ENCODE peak calls at places on chromosome 22, in ten cellular contexts. One of them, this sample, is unnamed.

GRCh38 chr22:48179571-48180546 is 1417.4 kb downstream of the TBC1D22A start:
- DNase-seq in CD8-positive, alpha-beta T cell: no peak
- DNase-seq in mammary epithelial cell: no peak
- DNase-seq in HL-60: no peak
- DNase-seq in right atrium auricular region: no peak
- DNase-seq in uterus: no peak
- DNase-seq in astrocyte: no peak
- DNase-seq in dorsolateral prefrontal cortex: peak; percentile 66
- DNase-seq in foreskin keratinocyte: no peak
- DNase-seq in endodermal cell: no peak
- DNase-seq in this sample: no peak

GRCh38 chr22:24460418-24461089 is 33.2 kb downstream of the ADORA2A start:
- DNase-seq in uterus: no peak
- DNase-seq in CD8-positive, alpha-beta T cell: no peak
- DNase-seq in astrocyte: no peak
- DNase-seq in endodermal cell: peak; percentile 69
- DNase-seq in mammary epithelial cell: no peak
- DNase-seq in dorsolateral prefrontal cortex: no peak
- DNase-seq in right atrium auricular region: no peak
- DNase-seq in foreskin keratinocyte: no peak
- DNase-seq in HL-60: no peak
- DNase-seq in this sample: no peak

GRCh38 chr22:24983151-24983550 is 30.6 kb downstream of the KIAA1671 start:
- DNase-seq in HL-60: no peak
- DNase-seq in foreskin keratinocyte: no peak
- DNase-seq in dorsolateral prefrontal cortex: no peak
- DNase-seq in astrocyte: no peak
- DNase-seq in right atrium auricular region: no peak
- DNase-seq in uterus: no peak
- DNase-seq in mammary epithelial cell: no peak
- DNase-seq in endodermal cell: no peak
- DNase-seq in CD8-positive, alpha-beta T cell: no peak
- DNase-seq in this sample: no peak

GRCh38 chr22:28112548-28113043 is 193.5 kb upstream of the PITPNB start:
- DNase-seq in HL-60: no peak
- DNase-seq in astrocyte: peak; percentile 55
- DNase-seq in dorsolateral prefrontal cortex: no peak
- DNase-seq in CD8-positive, alpha-beta T cell: no peak
- DNase-seq in right atrium auricular region: peak; percentile 65
- DNase-seq in uterus: peak; percentile 30
- DNase-seq in foreskin keratinocyte: no peak
- DNase-seq in mammary epithelial cell: no peak
- DNase-seq in endodermal cell: peak; percentile 93
- DNase-seq in this sample: no peak

GRCh38 chr22:46750861-46751260 is 11.6 kb upstream of the TBC1D22A start:
- DNase-seq in foreskin keratinocyte: no peak
- DNase-seq in HL-60: no peak
- DNase-seq in mammary epithelial cell: no peak
- DNase-seq in uterus: no peak
- DNase-seq in CD8-positive, alpha-beta T cell: no peak
- DNase-seq in endodermal cell: no peak
- DNase-seq in astrocyte: no peak
- DNase-seq in dorsolateral prefrontal cortex: no peak
- DNase-seq in right atrium auricular region: no peak
- DNase-seq in this sample: no peak

GRCh38 chr22:43262990-43263644 is 76.2 kb upstream of the TTLL12 start:
- DNase-seq in uterus: no peak
- DNase-seq in astrocyte: peak; percentile 20
- DNase-seq in HL-60: peak; percentile 84
- DNase-seq in endodermal cell: no peak
- DNase-seq in dorsolateral prefrontal cortex: no peak
- DNase-seq in mammary epithelial cell: no peak
- DNase-seq in foreskin keratinocyte: no peak
- DNase-seq in right atrium auricular region: no peak
- DNase-seq in CD8-positive, alpha-beta T cell: peak; percentile 70
- DNase-seq in this sample: peak; percentile 16

GRCh38 chr22:25759825-25760231 is 17.8 kb downstream of the MYO18B start:
- DNase-seq in right atrium auricular region: no peak
- DNase-seq in mammary epithelial cell: peak; percentile 90
- DNase-seq in dorsolateral prefrontal cortex: no peak
- DNase-seq in uterus: no peak
- DNase-seq in astrocyte: peak; percentile 99
- DNase-seq in endodermal cell: no peak
- DNase-seq in foreskin keratinocyte: peak; percentile 97
- DNase-seq in HL-60: no peak
- DNase-seq in CD8-positive, alpha-beta T cell: no peak
- DNase-seq in this sample: no peak

GRCh38 chr22:42688914-42689275 is 31.8 kb downstream of the A4GALT start:
- DNase-seq in astrocyte: no peak
- DNase-seq in HL-60: no peak
- DNase-seq in endodermal cell: peak; percentile 83
- DNase-seq in dorsolateral prefrontal cortex: no peak
- DNase-seq in right atrium auricular region: no peak
- DNase-seq in uterus: no peak
- DNase-seq in foreskin keratinocyte: peak; percentile 26
- DNase-seq in mammary epithelial cell: no peak
- DNase-seq in CD8-positive, alpha-beta T cell: no peak
- DNase-seq in this sample: no peak

DNA sequence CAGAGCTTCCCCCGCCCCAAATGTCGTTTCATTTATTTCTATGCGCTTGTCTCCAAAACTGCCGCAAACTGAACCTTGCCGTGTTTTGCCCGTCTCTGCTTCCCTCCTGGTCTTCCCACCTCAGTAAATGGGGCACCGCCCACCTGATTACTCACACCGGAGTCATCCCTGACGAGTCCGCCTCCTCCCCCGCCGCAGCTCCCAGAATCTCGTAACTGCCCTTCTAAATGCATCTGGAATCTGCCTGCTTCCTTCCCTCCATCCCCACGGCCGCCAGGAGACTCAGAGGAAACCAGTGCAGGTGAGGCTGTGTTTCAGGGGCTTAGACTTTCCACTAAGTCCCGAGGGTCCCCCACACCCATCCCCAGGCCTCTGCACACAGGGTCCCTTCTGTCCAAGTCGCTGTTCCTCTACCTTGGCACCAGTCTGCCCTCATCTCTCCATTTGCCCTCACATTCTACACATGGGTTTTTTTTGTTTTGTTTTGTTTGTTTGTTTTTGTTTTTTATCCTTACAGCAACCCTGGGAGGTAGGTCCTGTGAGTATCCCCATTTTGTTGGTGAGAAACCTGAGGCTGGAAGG is 62.6 kb upstream of the PHF21B start:
- DNase-seq in right atrium auricular region: no peak
- DNase-seq in dorsolateral prefrontal cortex: peak; percentile 86
- DNase-seq in HL-60: no peak
- DNase-seq in uterus: no peak
- DNase-seq in endodermal cell: peak; percentile 95
- DNase-seq in astrocyte: peak; percentile 79
- DNase-seq in mammary epithelial cell: peak; percentile 88
- DNase-seq in CD8-positive, alpha-beta T cell: no peak
- DNase-seq in foreskin keratinocyte: peak; percentile 64
- DNase-seq in this sample: no peak
- H3K27ac ChIP-seq in right atrium auricular region: no peak overlapping the region
- H3K27ac ChIP-seq in dorsolateral prefrontal cortex: no peak overlapping the region
- H3K27ac ChIP-seq in HL-60: no peak overlapping the region
- H3K27ac ChIP-seq in uterus: no peak overlapping the region
- H3K27ac ChIP-seq in endodermal cell: no peak overlapping the region
- H3K27ac ChIP-seq in astrocyte: peak overlapping the region; percentile 15
- H3K27ac ChIP-seq in mammary epithelial cell: peak overlapping the region; percentile 40
- H3K27ac ChIP-seq in CD8-positive, alpha-beta T cell: no peak overlapping the region
- H3K27ac ChIP-seq in foreskin keratinocyte: peak overlapping the region; percentile 61
- H3K27ac ChIP-seq in this sample: no peak overlapping the region

GRCh38 chr22:33652596-33652995 is 267.7 kb downstream of the LARGE1 start:
- DNase-seq in dorsolateral prefrontal cortex: no peak
- DNase-seq in uterus: no peak
- DNase-seq in CD8-positive, alpha-beta T cell: no peak
- DNase-seq in mammary epithelial cell: peak; percentile 38
- DNase-seq in HL-60: no peak
- DNase-seq in right atrium auricular region: no peak
- DNase-seq in endodermal cell: no peak
- DNase-seq in astrocyte: peak; percentile 38
- DNase-seq in foreskin keratinocyte: peak; percentile 37
- DNase-seq in this sample: no peak

GRCh38 chr22:33654173-33654890 is 265.9 kb downstream of the LARGE1 start:
- DNase-seq in uterus: no peak
- DNase-seq in dorsolateral prefrontal cortex: no peak
- DNase-seq in endodermal cell: peak; percentile 52
- DNase-seq in astrocyte: no peak
- DNase-seq in HL-60: no peak
- DNase-seq in right atrium auricular region: no peak
- DNase-seq in mammary epithelial cell: no peak
- DNase-seq in CD8-positive, alpha-beta T cell: no peak
- DNase-seq in foreskin keratinocyte: no peak
- DNase-seq in this sample: no peak

GRCh38 chr22:33650244-33650643 is 270.0 kb downstream of the LARGE1 start:
- DNase-seq in endodermal cell: no peak
- DNase-seq in uterus: no peak
- DNase-seq in foreskin keratinocyte: no peak
- DNase-seq in right atrium auricular region: no peak
- DNase-seq in mammary epithelial cell: no peak
- DNase-seq in dorsolateral prefrontal cortex: no peak
- DNase-seq in CD8-positive, alpha-beta T cell: no peak
- DNase-seq in HL-60: no peak
- DNase-seq in astrocyte: no peak
- DNase-seq in this sample: no peak

GRCh38 chr22:33656808-33657628 is 263.3 kb downstream of the LARGE1 start:
- DNase-seq in right atrium auricular region: no peak
- DNase-seq in uterus: peak; percentile 35
- DNase-seq in CD8-positive, alpha-beta T cell: no peak
- DNase-seq in dorsolateral prefrontal cortex: no peak
- DNase-seq in foreskin keratinocyte: no peak
- DNase-seq in HL-60: no peak
- DNase-seq in astrocyte: no peak
- DNase-seq in endodermal cell: no peak
- DNase-seq in mammary epithelial cell: no peak
- DNase-seq in this sample: no peak

GRCh38 chr22:33653525-33654063 is 266.7 kb downstream of the LARGE1 start:
- DNase-seq in foreskin keratinocyte: no peak
- DNase-seq in right atrium auricular region: no peak
- DNase-seq in mammary epithelial cell: no peak
- DNase-seq in uterus: no peak
- DNase-seq in astrocyte: no peak
- DNase-seq in CD8-positive, alpha-beta T cell: no peak
- DNase-seq in HL-60: no peak
- DNase-seq in dorsolateral prefrontal cortex: no peak
- DNase-seq in endodermal cell: no peak
- DNase-seq in this sample: no peak
- TF ChIP-seq CTCF in foreskin keratinocyte: no peak
- TF ChIP-seq CTCF in right atrium auricular region: no peak
- TF ChIP-seq CTCF in mammary epithelial cell: no peak
- TF ChIP-seq CTCF in uterus: no peak
- TF ChIP-seq CTCF in astrocyte: no peak
- TF ChIP-seq CTCF in CD8-positive, alpha-beta T cell: no peak
- TF ChIP-seq CTCF in HL-60: no peak
- TF ChIP-seq CTCF in dorsolateral prefrontal cortex: no peak
- TF ChIP-seq CTCF in endodermal cell: peak; percentile 24
- TF ChIP-seq CTCF in this sample: no peak

DNA sequence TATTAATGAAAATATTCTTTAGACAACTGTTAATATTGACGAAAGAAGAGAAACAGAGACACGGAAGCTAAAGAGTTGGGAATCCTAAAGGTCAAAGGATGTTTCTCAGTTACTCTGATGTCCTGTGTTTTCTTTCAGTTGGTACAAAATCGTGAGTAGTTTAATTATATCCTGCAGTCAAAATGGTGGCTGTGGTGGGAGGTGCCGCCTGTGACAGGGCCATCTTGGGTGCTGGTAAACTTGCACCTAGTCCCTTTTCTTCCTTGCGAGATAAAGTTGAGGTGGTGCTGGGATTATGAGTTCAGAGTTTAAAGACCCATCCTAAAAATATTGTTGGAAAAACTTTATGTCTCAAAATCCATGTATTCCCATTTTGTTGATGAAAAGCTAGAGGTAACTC is 2.2 kb downstream of the CECR2 start:
- DNase-seq in astrocyte: no peak
- DNase-seq in mammary epithelial cell: no peak
- DNase-seq in endodermal cell: no peak
- DNase-seq in HL-60: no peak
- DNase-seq in CD8-positive, alpha-beta T cell: no peak
- DNase-seq in foreskin keratinocyte: no peak
- DNase-seq in uterus: no peak
- DNase-seq in dorsolateral prefrontal cortex: no peak
- DNase-seq in right atrium auricular region: no peak
- DNase-seq in this sample: no peak
- H3K27me3 ChIP-seq in astrocyte: peaks cover 44% of the 10 kb centered on the region
- H3K27me3 ChIP-seq in mammary epithelial cell: peaks cover 24% of the 10 kb centered on the region
- H3K27me3 ChIP-seq in endodermal cell: no peaks in the 10 kb centered on the region
- H3K27me3 ChIP-seq in HL-60: peaks cover 53% of the 10 kb centered on the region
- H3K27me3 ChIP-seq in CD8-positive, alpha-beta T cell: peaks cover 33% of the 10 kb centered on the region
- H3K27me3 ChIP-seq in foreskin keratinocyte: peaks cover 82% of the 10 kb centered on the region
- H3K27me3 ChIP-seq in uterus: peaks cover 25% of the 10 kb centered on the region
- H3K27me3 ChIP-seq in dorsolateral prefrontal cortex: peaks cover 14% of the 10 kb centered on the region
- H3K27me3 ChIP-seq in right atrium auricular region: no peaks in the 10 kb centered on the region
- H3K27me3 ChIP-seq in this sample: peaks cover 65% of the 10 kb centered on the region

DNA sequence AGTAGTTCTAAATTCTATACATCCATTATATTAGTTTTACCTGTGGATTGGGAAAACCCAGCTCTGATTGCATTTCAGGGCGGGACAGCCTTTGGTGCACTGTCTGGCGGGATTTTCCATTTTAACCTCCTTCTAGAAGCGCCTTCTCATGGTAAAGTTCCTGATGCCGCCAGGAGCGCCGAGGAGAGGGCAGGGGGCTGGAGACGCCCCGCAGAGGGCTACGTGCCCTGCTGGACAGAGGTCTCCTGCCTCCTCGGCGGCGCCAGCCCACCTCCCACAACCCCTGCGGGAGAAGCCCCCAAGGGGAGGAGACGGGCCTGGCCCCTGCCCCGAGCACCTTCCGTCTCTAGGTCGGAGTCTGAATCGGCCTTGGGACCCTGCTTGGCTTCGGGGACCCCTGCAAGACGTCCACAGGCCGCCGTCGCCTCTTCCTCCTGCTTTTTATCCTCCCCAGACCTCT is 1.2 kb upstream of the P2RX6 start:
- DNase-seq in mammary epithelial cell: no peak
- DNase-seq in HL-60: no peak
- DNase-seq in foreskin keratinocyte: no peak
- DNase-seq in endodermal cell: no peak
- DNase-seq in astrocyte: no peak
- DNase-seq in dorsolateral prefrontal cortex: no peak
- DNase-seq in uterus: no peak
- DNase-seq in CD8-positive, alpha-beta T cell: no peak
- DNase-seq in right atrium auricular region: no peak
- DNase-seq in this sample: no peak
- H3K27ac ChIP-seq in mammary epithelial cell: peak overlapping the region; percentile 55
- H3K27ac ChIP-seq in HL-60: no peak overlapping the region
- H3K27ac ChIP-seq in foreskin keratinocyte: no peak overlapping the region
- H3K27ac ChIP-seq in endodermal cell: peak overlapping the region; percentile 90
- H3K27ac ChIP-seq in astrocyte: peak overlapping the region; percentile 10
- H3K27ac ChIP-seq in dorsolateral prefrontal cortex: peak overlapping the region; percentile 73
- H3K27ac ChIP-seq in uterus: peak overlapping the region; percentile 16
- H3K27ac ChIP-seq in CD8-positive, alpha-beta T cell: peak overlapping the region; percentile 66
- H3K27ac ChIP-seq in right atrium auricular region: peak overlapping the region; percentile 62
- H3K27ac ChIP-seq in this sample: peak overlapping the region; percentile 27

GRCh38 chr22:39601180-39601535 is 30.6 kb downstream of the CACNA1I start:
- DNase-seq in foreskin keratinocyte: no peak
- DNase-seq in mammary epithelial cell: no peak
- DNase-seq in right atrium auricular region: no peak
- DNase-seq in CD8-positive, alpha-beta T cell: no peak
- DNase-seq in HL-60: no peak
- DNase-seq in uterus: no peak
- DNase-seq in astrocyte: no peak
- DNase-seq in endodermal cell: no peak
- DNase-seq in dorsolateral prefrontal cortex: no peak
- DNase-seq in this sample: no peak
- TF ChIP-seq CTCF in foreskin keratinocyte: no peak
- TF ChIP-seq CTCF in mammary epithelial cell: no peak
- TF ChIP-seq CTCF in right atrium auricular region: no peak
- TF ChIP-seq CTCF in CD8-positive, alpha-beta T cell: no peak
- TF ChIP-seq CTCF in HL-60: no peak
- TF ChIP-seq CTCF in uterus: no peak
- TF ChIP-seq CTCF in astrocyte: no peak
- TF ChIP-seq CTCF in endodermal cell: no peak
- TF ChIP-seq CTCF in dorsolateral prefrontal cortex: no peak
- TF ChIP-seq CTCF in this sample: no peak

GRCh38 chr22:39661842-39662676 is 91.5 kb downstream of the CACNA1I start:
- DNase-seq in mammary epithelial cell: peak; percentile 25
- DNase-seq in astrocyte: no peak
- DNase-seq in CD8-positive, alpha-beta T cell: peak; percentile 87
- DNase-seq in uterus: peak; percentile 25
- DNase-seq in right atrium auricular region: no peak
- DNase-seq in HL-60: no peak
- DNase-seq in endodermal cell: peak; percentile 98
- DNase-seq in dorsolateral prefrontal cortex: no peak
- DNase-seq in foreskin keratinocyte: no peak
- DNase-seq in this sample: peak; percentile 79
- H3K27me3 ChIP-seq in mammary epithelial cell: peaks cover 13% of the 10 kb centered on the region
- H3K27me3 ChIP-seq in astrocyte: peaks cover 21% of the 10 kb centered on the region
- H3K27me3 ChIP-seq in CD8-positive, alpha-beta T cell: no peaks in the 10 kb centered on the region
- H3K27me3 ChIP-seq in uterus: peaks cover 37% of the 10 kb centered on the region
- H3K27me3 ChIP-seq in right atrium auricular region: peaks cover 37% of the 10 kb centered on the region
- H3K27me3 ChIP-seq in HL-60: peaks cover 31% of the 10 kb centered on the region
- H3K27me3 ChIP-seq in endodermal cell: peaks cover 62% of the 10 kb centered on the region
- H3K27me3 ChIP-seq in dorsolateral prefrontal cortex: peaks cover 22% of the 10 kb centered on the region
- H3K27me3 ChIP-seq in foreskin keratinocyte: peaks cover 59% of the 10 kb centered on the region
- H3K27me3 ChIP-seq in this sample: no peaks in the 10 kb centered on the region